ENCODE peak calls at places on chromosomes 6 and 20, in six cellular contexts. One of them, this sample, is unnamed.

GRCh38 chr6:48775157-48775556 is 664.2 kb upstream of the PTCHD4 start:
- DNase-seq in stimulated activated CD8-positive, alpha-beta memory T cell treated with anti-CD3 and anti-CD28 coated beads, Interleukin-15, amount 100 ng/mL, for 48 hours: no peak
- DNase-seq in BE2C: no peak
- DNase-seq in activated gamma-delta T cell treated with Interleukin-2 at 50 U/mL for 16 hours: no peak
- DNase-seq in mesendoderm: no peak
- DNase-seq in amygdala: no peak
- DNase-seq in this sample: no peak

GRCh38 chr6:43515808-43516207 is 918 bp downstream of the YIPF3 start:
- DNase-seq in stimulated activated CD8-positive, alpha-beta memory T cell treated with anti-CD3 and anti-CD28 coated beads, Interleukin-15, amount 100 ng/mL, for 48 hours: no peak
- DNase-seq in BE2C: no peak
- DNase-seq in mesendoderm: no peak
- DNase-seq in activated gamma-delta T cell treated with Interleukin-2 at 50 U/mL for 16 hours: no peak
- DNase-seq in amygdala: no peak
- DNase-seq in this sample: no peak

GRCh38 chr20:36629719-36630340 is 16.2 kb downstream of the SLA2 start:
- DNase-seq in mesendoderm: no peak
- DNase-seq in amygdala: no peak
- DNase-seq in activated gamma-delta T cell treated with Interleukin-2 at 50 U/mL for 16 hours: peak; percentile 56
- DNase-seq in stimulated activated CD8-positive, alpha-beta memory T cell treated with anti-CD3 and anti-CD28 coated beads, Interleukin-15, amount 100 ng/mL, for 48 hours: peak; percentile 42
- DNase-seq in BE2C: no peak
- DNase-seq in this sample: no peak

GRCh38 chr6:23637296-23637695 is 488.7 kb upstream of the NRSN1 start:
- DNase-seq in mesendoderm: no peak
- DNase-seq in amygdala: no peak
- DNase-seq in BE2C: no peak
- DNase-seq in activated gamma-delta T cell treated with Interleukin-2 at 50 U/mL for 16 hours: no peak
- DNase-seq in stimulated activated CD8-positive, alpha-beta memory T cell treated with anti-CD3 and anti-CD28 coated beads, Interleukin-15, amount 100 ng/mL, for 48 hours: no peak
- DNase-seq in this sample: no peak

GRCh38 chr20:23419995-23420901 is 1.0 kb downstream of the NAPB start:
- DNase-seq in amygdala: no peak
- DNase-seq in mesendoderm: peak; percentile 34
- DNase-seq in stimulated activated CD8-positive, alpha-beta memory T cell treated with anti-CD3 and anti-CD28 coated beads, Interleukin-15, amount 100 ng/mL, for 48 hours: no peak
- DNase-seq in BE2C: peak; percentile 23
- DNase-seq in activated gamma-delta T cell treated with Interleukin-2 at 50 U/mL for 16 hours: peak; percentile 30
- DNase-seq in this sample: no peak

GRCh38 chr6:158933075-158933474 is 66.9 kb downstream of the RSPH3 start:
- DNase-seq in activated gamma-delta T cell treated with Interleukin-2 at 50 U/mL for 16 hours: no peak
- DNase-seq in amygdala: no peak
- DNase-seq in mesendoderm: no peak
- DNase-seq in stimulated activated CD8-positive, alpha-beta memory T cell treated with anti-CD3 and anti-CD28 coated beads, Interleukin-15, amount 100 ng/mL, for 48 hours: no peak
- DNase-seq in BE2C: no peak
- DNase-seq in this sample: no peak

GRCh38 chr6:147910254-147910653 is 401.8 kb downstream of the SAMD5 start:
- DNase-seq in activated gamma-delta T cell treated with Interleukin-2 at 50 U/mL for 16 hours: no peak
- DNase-seq in stimulated activated CD8-positive, alpha-beta memory T cell treated with anti-CD3 and anti-CD28 coated beads, Interleukin-15, amount 100 ng/mL, for 48 hours: no peak
- DNase-seq in mesendoderm: no peak
- DNase-seq in amygdala: no peak
- DNase-seq in BE2C: no peak
- DNase-seq in this sample: no peak

GRCh38 chr6:7107578-7108195 is at the start of gene RREB1:
- DNase-seq in BE2C: peak; percentile 55
- DNase-seq in mesendoderm: peak; percentile 82
- DNase-seq in activated gamma-delta T cell treated with Interleukin-2 at 50 U/mL for 16 hours: peak; percentile 49
- DNase-seq in stimulated activated CD8-positive, alpha-beta memory T cell treated with anti-CD3 and anti-CD28 coated beads, Interleukin-15, amount 100 ng/mL, for 48 hours: peak; percentile 49
- DNase-seq in amygdala: no peak
- DNase-seq in this sample: no peak

GRCh38 chr6:72657798-72658197 is 35.9 kb downstream of the KCNQ5 start:
- DNase-seq in activated gamma-delta T cell treated with Interleukin-2 at 50 U/mL for 16 hours: no peak
- DNase-seq in amygdala: no peak
- DNase-seq in stimulated activated CD8-positive, alpha-beta memory T cell treated with anti-CD3 and anti-CD28 coated beads, Interleukin-15, amount 100 ng/mL, for 48 hours: no peak
- DNase-seq in mesendoderm: no peak
- DNase-seq in BE2C: no peak
- DNase-seq in this sample: no peak

GRCh38 chr20:36506253-36506652 is 35.1 kb upstream of the MYL9 start:
- DNase-seq in stimulated activated CD8-positive, alpha-beta memory T cell treated with anti-CD3 and anti-CD28 coated beads, Interleukin-15, amount 100 ng/mL, for 48 hours: no peak
- DNase-seq in activated gamma-delta T cell treated with Interleukin-2 at 50 U/mL for 16 hours: no peak
- DNase-seq in amygdala: no peak
- DNase-seq in mesendoderm: peak; percentile 54
- DNase-seq in BE2C: no peak
- DNase-seq in this sample: no peak

GRCh38 chr6:168221000-168221399 is 98.6 kb downstream of the DACT2 start:
- DNase-seq in mesendoderm: no peak
- DNase-seq in amygdala: no peak
- DNase-seq in activated gamma-delta T cell treated with Interleukin-2 at 50 U/mL for 16 hours: no peak
- DNase-seq in stimulated activated CD8-positive, alpha-beta memory T cell treated with anti-CD3 and anti-CD28 coated beads, Interleukin-15, amount 100 ng/mL, for 48 hours: no peak
- DNase-seq in BE2C: no peak
- DNase-seq in this sample: no peak

GRCh38 chr20:7829776-7830175 is 110.5 kb downstream of the HAO1 start:
- DNase-seq in activated gamma-delta T cell treated with Interleukin-2 at 50 U/mL for 16 hours: no peak
- DNase-seq in stimulated activated CD8-positive, alpha-beta memory T cell treated with anti-CD3 and anti-CD28 coated beads, Interleukin-15, amount 100 ng/mL, for 48 hours: no peak
- DNase-seq in mesendoderm: no peak
- DNase-seq in amygdala: no peak
- DNase-seq in BE2C: no peak
- DNase-seq in this sample: no peak

GRCh38 chr6:145875496-145876244 is 61.1 kb upstream of the FBXO30 start:
- DNase-seq in activated gamma-delta T cell treated with Interleukin-2 at 50 U/mL for 16 hours: no peak
- DNase-seq in amygdala: no peak
- DNase-seq in stimulated activated CD8-positive, alpha-beta memory T cell treated with anti-CD3 and anti-CD28 coated beads, Interleukin-15, amount 100 ng/mL, for 48 hours: no peak
- DNase-seq in mesendoderm: no peak
- DNase-seq in BE2C: no peak
- DNase-seq in this sample: no peak

GRCh38 chr20:60058869-60059268 is 100.6 kb downstream of the CDH26 start:
- DNase-seq in BE2C: no peak
- DNase-seq in amygdala: no peak
- DNase-seq in stimulated activated CD8-positive, alpha-beta memory T cell treated with anti-CD3 and anti-CD28 coated beads, Interleukin-15, amount 100 ng/mL, for 48 hours: no peak
- DNase-seq in mesendoderm: no peak
- DNase-seq in activated gamma-delta T cell treated with Interleukin-2 at 50 U/mL for 16 hours: no peak
- DNase-seq in this sample: no peak

GRCh38 chr6:157982297-157982579 is 575 bp downstream of the SYNJ2 start:
- DNase-seq in stimulated activated CD8-positive, alpha-beta memory T cell treated with anti-CD3 and anti-CD28 coated beads, Interleukin-15, amount 100 ng/mL, for 48 hours: no peak
- DNase-seq in mesendoderm: peak; percentile 77
- DNase-seq in amygdala: no peak
- DNase-seq in activated gamma-delta T cell treated with Interleukin-2 at 50 U/mL for 16 hours: no peak
- DNase-seq in BE2C: peak; percentile 34
- DNase-seq in this sample: no peak

GRCh38 chr6:6560909-6561308 is 27.6 kb upstream of the LY86 start:
- DNase-seq in BE2C: no peak
- DNase-seq in activated gamma-delta T cell treated with Interleukin-2 at 50 U/mL for 16 hours: no peak
- DNase-seq in mesendoderm: peak; percentile 21
- DNase-seq in stimulated activated CD8-positive, alpha-beta memory T cell treated with anti-CD3 and anti-CD28 coated beads, Interleukin-15, amount 100 ng/mL, for 48 hours: no peak
- DNase-seq in amygdala: no peak
- DNase-seq in this sample: no peak

GRCh38 chr6:160030103-160030502 is 61.2 kb downstream of the IGF2R start:
- DNase-seq in BE2C: peak; percentile 49
- DNase-seq in mesendoderm: peak; percentile 87
- DNase-seq in activated gamma-delta T cell treated with Interleukin-2 at 50 U/mL for 16 hours: no peak
- DNase-seq in amygdala: peak; percentile 9
- DNase-seq in stimulated activated CD8-positive, alpha-beta memory T cell treated with anti-CD3 and anti-CD28 coated beads, Interleukin-15, amount 100 ng/mL, for 48 hours: no peak
- DNase-seq in this sample: peak; percentile 12

GRCh38 chr20:57698191-57698866 is 11.5 kb downstream of the PMEPA1 start:
- DNase-seq in activated gamma-delta T cell treated with Interleukin-2 at 50 U/mL for 16 hours: peak; percentile 15
- DNase-seq in amygdala: no peak
- DNase-seq in stimulated activated CD8-positive, alpha-beta memory T cell treated with anti-CD3 and anti-CD28 coated beads, Interleukin-15, amount 100 ng/mL, for 48 hours: peak; percentile 64
- DNase-seq in BE2C: no peak
- DNase-seq in mesendoderm: peak; percentile 59
- DNase-seq in this sample: no peak

GRCh38 chr20:32538526-32538918 is 46.6 kb downstream of the NOL4L start:
- DNase-seq in mesendoderm: peak; percentile 65
- DNase-seq in stimulated activated CD8-positive, alpha-beta memory T cell treated with anti-CD3 and anti-CD28 coated beads, Interleukin-15, amount 100 ng/mL, for 48 hours: no peak
- DNase-seq in amygdala: no peak
- DNase-seq in activated gamma-delta T cell treated with Interleukin-2 at 50 U/mL for 16 hours: peak; percentile 36
- DNase-seq in BE2C: no peak
- DNase-seq in this sample: no peak

GRCh38 chr20:17863577-17864292 is 104.9 kb downstream of the SNX5 start:
- DNase-seq in amygdala: no peak
- DNase-seq in stimulated activated CD8-positive, alpha-beta memory T cell treated with anti-CD3 and anti-CD28 coated beads, Interleukin-15, amount 100 ng/mL, for 48 hours: no peak
- DNase-seq in BE2C: peak; percentile 45
- DNase-seq in mesendoderm: no peak
- DNase-seq in activated gamma-delta T cell treated with Interleukin-2 at 50 U/mL for 16 hours: no peak
- DNase-seq in this sample: no peak

GRCh38 chr20:63045991-63046390 is 39.2 kb upstream of the BHLHE23 start:
- DNase-seq in BE2C: no peak
- DNase-seq in stimulated activated CD8-positive, alpha-beta memory T cell treated with anti-CD3 and anti-CD28 coated beads, Interleukin-15, amount 100 ng/mL, for 48 hours: no peak
- DNase-seq in mesendoderm: no peak
- DNase-seq in activated gamma-delta T cell treated with Interleukin-2 at 50 U/mL for 16 hours: no peak
- DNase-seq in amygdala: no peak
- DNase-seq in this sample: no peak

GRCh38 chr6:138429731-138430130 is 25.7 kb downstream of the HEBP2 start:
- DNase-seq in BE2C: no peak
- DNase-seq in mesendoderm: no peak
- DNase-seq in stimulated activated CD8-positive, alpha-beta memory T cell treated with anti-CD3 and anti-CD28 coated beads, Interleukin-15, amount 100 ng/mL, for 48 hours: no peak
- DNase-seq in activated gamma-delta T cell treated with Interleukin-2 at 50 U/mL for 16 hours: no peak
- DNase-seq in amygdala: no peak
- DNase-seq in this sample: no peak

GRCh38 chr6:83884523-83884922 is 25.0 kb downstream of the CYB5R4 start:
- DNase-seq in amygdala: no peak
- DNase-seq in activated gamma-delta T cell treated with Interleukin-2 at 50 U/mL for 16 hours: no peak
- DNase-seq in BE2C: no peak
- DNase-seq in mesendoderm: peak; percentile 38
- DNase-seq in stimulated activated CD8-positive, alpha-beta memory T cell treated with anti-CD3 and anti-CD28 coated beads, Interleukin-15, amount 100 ng/mL, for 48 hours: no peak
- DNase-seq in this sample: no peak

GRCh38 chr20:34566978-34567884 is 8.7 kb downstream of the MAP1LC3A start:
- DNase-seq in mesendoderm: no peak
- DNase-seq in activated gamma-delta T cell treated with Interleukin-2 at 50 U/mL for 16 hours: no peak
- DNase-seq in stimulated activated CD8-positive, alpha-beta memory T cell treated with anti-CD3 and anti-CD28 coated beads, Interleukin-15, amount 100 ng/mL, for 48 hours: no peak
- DNase-seq in amygdala: no peak
- DNase-seq in BE2C: no peak
- DNase-seq in this sample: no peak

GRCh38 chr20:35279040-35279439 is 1.1 kb upstream of the MMP24OS start:
- DNase-seq in mesendoderm: no peak
- DNase-seq in amygdala: no peak
- DNase-seq in BE2C: no peak
- DNase-seq in stimulated activated CD8-positive, alpha-beta memory T cell treated with anti-CD3 and anti-CD28 coated beads, Interleukin-15, amount 100 ng/mL, for 48 hours: no peak
- DNase-seq in activated gamma-delta T cell treated with Interleukin-2 at 50 U/mL for 16 hours: no peak
- DNase-seq in this sample: no peak

GRCh38 chr20:58175425-58175824 is 53.0 kb downstream of the ANKRD60 start:
- DNase-seq in stimulated activated CD8-positive, alpha-beta memory T cell treated with anti-CD3 and anti-CD28 coated beads, Interleukin-15, amount 100 ng/mL, for 48 hours: no peak
- DNase-seq in amygdala: no peak
- DNase-seq in BE2C: no peak
- DNase-seq in mesendoderm: no peak
- DNase-seq in activated gamma-delta T cell treated with Interleukin-2 at 50 U/mL for 16 hours: no peak
- DNase-seq in this sample: no peak

GRCh38 chr20:53872561-53873248 is 197.7 kb downstream of the BCAS1 start:
- DNase-seq in mesendoderm: no peak
- DNase-seq in BE2C: no peak
- DNase-seq in stimulated activated CD8-positive, alpha-beta memory T cell treated with anti-CD3 and anti-CD28 coated beads, Interleukin-15, amount 100 ng/mL, for 48 hours: no peak
- DNase-seq in activated gamma-delta T cell treated with Interleukin-2 at 50 U/mL for 16 hours: peak; percentile 59
- DNase-seq in amygdala: no peak
- DNase-seq in this sample: no peak

GRCh38 chr6:116631379-116631990 is 15.2 kb downstream of the RSPH4A start:
- DNase-seq in activated gamma-delta T cell treated with Interleukin-2 at 50 U/mL for 16 hours: no peak
- DNase-seq in amygdala: no peak
- DNase-seq in BE2C: no peak
- DNase-seq in stimulated activated CD8-positive, alpha-beta memory T cell treated with anti-CD3 and anti-CD28 coated beads, Interleukin-15, amount 100 ng/mL, for 48 hours: no peak
- DNase-seq in mesendoderm: peak; percentile 4
- DNase-seq in this sample: no peak

GRCh38 chr20:58515240-58516212 is at the start of gene APCDD1L:
- DNase-seq in mesendoderm: peak; percentile 82
- DNase-seq in stimulated activated CD8-positive, alpha-beta memory T cell treated with anti-CD3 and anti-CD28 coated beads, Interleukin-15, amount 100 ng/mL, for 48 hours: no peak
- DNase-seq in BE2C: no peak
- DNase-seq in activated gamma-delta T cell treated with Interleukin-2 at 50 U/mL for 16 hours: no peak
- DNase-seq in amygdala: no peak
- DNase-seq in this sample: no peak

GRCh38 chr6:138655828-138656227 is 117.7 kb upstream of the CCDC28A start:
- DNase-seq in BE2C: no peak
- DNase-seq in activated gamma-delta T cell treated with Interleukin-2 at 50 U/mL for 16 hours: no peak
- DNase-seq in mesendoderm: peak; percentile 46
- DNase-seq in stimulated activated CD8-positive, alpha-beta memory T cell treated with anti-CD3 and anti-CD28 coated beads, Interleukin-15, amount 100 ng/mL, for 48 hours: no peak
- DNase-seq in amygdala: no peak
- DNase-seq in this sample: no peak

GRCh38 chr6:29447670-29448069 is 8.6 kb downstream of the OR10C1 start:
- DNase-seq in amygdala: no peak
- DNase-seq in stimulated activated CD8-positive, alpha-beta memory T cell treated with anti-CD3 and anti-CD28 coated beads, Interleukin-15, amount 100 ng/mL, for 48 hours: no peak
- DNase-seq in BE2C: no peak
- DNase-seq in activated gamma-delta T cell treated with Interleukin-2 at 50 U/mL for 16 hours: no peak
- DNase-seq in mesendoderm: peak; percentile 89
- DNase-seq in this sample: no peak

GRCh38 chr6:170172406-170172805 is 118.5 kb downstream of the DLL1 start:
- DNase-seq in activated gamma-delta T cell treated with Interleukin-2 at 50 U/mL for 16 hours: no peak
- DNase-seq in BE2C: no peak
- DNase-seq in amygdala: no peak
- DNase-seq in stimulated activated CD8-positive, alpha-beta memory T cell treated with anti-CD3 and anti-CD28 coated beads, Interleukin-15, amount 100 ng/mL, for 48 hours: no peak
- DNase-seq in mesendoderm: no peak
- DNase-seq in this sample: no peak

GRCh38 chr6:68975064-68975463 is 340.0 kb downstream of the ADGRB3 start:
- DNase-seq in BE2C: peak; percentile 59
- DNase-seq in activated gamma-delta T cell treated with Interleukin-2 at 50 U/mL for 16 hours: no peak
- DNase-seq in mesendoderm: peak; percentile 68
- DNase-seq in stimulated activated CD8-positive, alpha-beta memory T cell treated with anti-CD3 and anti-CD28 coated beads, Interleukin-15, amount 100 ng/mL, for 48 hours: no peak
- DNase-seq in amygdala: no peak
- DNase-seq in this sample: peak; percentile 92

GRCh38 chr6:135062735-135063134 is 8.1 kb upstream of the HBS1L start:
- DNase-seq in mesendoderm: peak; percentile 23
- DNase-seq in amygdala: no peak
- DNase-seq in activated gamma-delta T cell treated with Interleukin-2 at 50 U/mL for 16 hours: no peak
- DNase-seq in stimulated activated CD8-positive, alpha-beta memory T cell treated with anti-CD3 and anti-CD28 coated beads, Interleukin-15, amount 100 ng/mL, for 48 hours: no peak
- DNase-seq in BE2C: no peak
- DNase-seq in this sample: no peak

This sample was measured in hippocampal formation.